ENCODE peak calls at places on chromosome 4, in seven cellular contexts. J is upper lobe of right lung, Y is uterus, V is heart left ventricle, M is breast epithelium, G is brain microvascular endothelial cell, H is IMR-90. R is an unnamed sample.

GRCh38 chr4:128468485-128468989 is 180.9 kb upstream of the PGRMC2 start:
- DNase-seq in J (no peak), Y (peak), V (peak), M (no peak), G (peak), H (peak), R (peak)

GRCh38 chr4:149751174-149751573 is 64.5 kb downstream of the IQCM start:
- DNase-seq in J (no peak), Y (no peak), V (no peak), M (no peak), G (no peak), H (no peak), R (no peak)

GRCh38 chr4:35520059-35520458 is 724.3 kb downstream of the ARAP2 start:
- DNase-seq in J (no peak), Y (no peak), V (no peak), M (no peak), G (no peak), H (no peak), R (no peak)

GRCh38 chr4:47413515-47413914 is 50.0 kb downstream of the COMMD8 start:
- DNase-seq in J (no peak), Y (no peak), V (no peak), M (no peak), G (no peak), H (no peak), R (no peak)

GRCh38 chr4:94540476-94540875 is 88.7 kb downstream of the PDLIM5 start:
- DNase-seq in J (no peak), Y (no peak), V (no peak), M (no peak), G (no peak), H (no peak), R (no peak)

GRCh38 chr4:153333874-153334273 is 10.6 kb upstream of the MND1 start:
- DNase-seq in J (no peak), Y (no peak), V (no peak), M (no peak), G (no peak), H (peak), R (no peak)

GRCh38 chr4:2761035-2761923 is 5.1 kb upstream of the TNIP2 start:
- DNase-seq in J (peak), Y (no peak), V (no peak), M (peak), G (no peak), H (no peak), R (peak)

GRCh38 chr4:77599378-77599777 is 6.2 kb upstream of the CXCL13 start:
- DNase-seq in J (no peak), Y (no peak), V (no peak), M (no peak), G (peak), H (peak), R (no peak)

GRCh38 chr4:138919094-138919936 is 96.3 kb upstream of the NOCT start:
- DNase-seq in J (peak), Y (peak), V (peak), M (peak), G (peak), H (peak), R (peak)

GRCh38 chr4:176622251-176622968 is 170.3 kb downstream of the VEGFC start:
- DNase-seq in J (no peak), Y (no peak), V (no peak), M (no peak), G (peak), H (peak), R (no peak)

GRCh38 chr4:38955957-38956356 is 76.3 kb downstream of the TMEM156 start:
- DNase-seq in J (no peak), Y (no peak), V (no peak), M (no peak), G (no peak), H (no peak), R (no peak)

GRCh38 chr4:13612569-13612968 is 15.0 kb downstream of the BOD1L1 start:
- DNase-seq in J (no peak), Y (no peak), V (no peak), M (no peak), G (no peak), H (no peak), R (no peak)

GRCh38 chr4:113758361-113758760 is 3.2 kb downstream of the CAMK2D start:
- DNase-seq in J (no peak), Y (no peak), V (no peak), M (no peak), G (no peak), H (peak), R (no peak)
- H3K27ac ChIP-seq in J (no peak), Y (no peak), V (peak), M (no peak), G (peak), H (no peak), R (no peak)

GRCh38 chr4:90030202-90030601 is 97.0 kb upstream of the CCSER1 start:
- DNase-seq in J (no peak), Y (no peak), V (no peak), M (no peak), G (no peak), H (no peak), R (no peak)

GRCh38 chr4:90028460-90028859 is 98.7 kb upstream of the CCSER1 start:
- DNase-seq in J (no peak), Y (no peak), V (no peak), M (no peak), G (no peak), H (no peak), R (no peak)

GRCh38 chr4:90027565-90027964 is 99.6 kb upstream of the CCSER1 start:
- DNase-seq in J (no peak), Y (no peak), V (no peak), M (no peak), G (no peak), H (no peak), R (no peak)

GRCh38 chr4:90024519-90024918 is 102.7 kb upstream of the CCSER1 start:
- DNase-seq in J (no peak), Y (no peak), V (no peak), M (no peak), G (no peak), H (no peak), R (no peak)

DNA sequence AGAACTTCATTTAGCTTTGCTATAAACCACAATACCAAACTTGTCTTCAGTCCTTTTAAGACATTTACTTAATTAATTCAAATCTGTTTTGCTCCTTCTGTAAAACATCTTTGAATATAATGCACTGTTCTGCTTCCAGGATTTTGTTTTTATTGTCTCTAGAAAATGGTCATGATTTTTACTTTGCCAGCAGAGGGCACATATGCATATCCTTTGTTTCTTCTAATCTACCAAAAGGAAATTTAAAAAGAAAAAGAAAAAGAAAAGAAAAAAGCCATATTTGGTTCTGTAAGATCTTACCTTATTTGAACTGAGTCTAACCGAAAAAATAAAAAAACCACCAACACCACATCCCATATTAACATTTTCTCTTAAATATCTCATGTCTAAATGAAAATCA is 101.9 kb upstream of the CCSER1 start:
- DNase-seq in J (no peak), Y (no peak), V (no peak), M (no peak), G (no peak), H (peak), R (no peak)
- TF ChIP-seq CTCF in J (peak), Y (no peak), V (no peak), M (no peak), G (no peak), H (peak), R (no peak)

GRCh38 chr4:41217020-41217333 is 2.6 kb upstream of the APBB2 start:
- DNase-seq in J (no peak), Y (no peak), V (no peak), M (no peak), G (no peak), H (no peak), R (no peak)
- H3K27ac ChIP-seq in J (peak), Y (peak), V (peak), M (peak), G (peak), H (no peak), R (peak)

DNA sequence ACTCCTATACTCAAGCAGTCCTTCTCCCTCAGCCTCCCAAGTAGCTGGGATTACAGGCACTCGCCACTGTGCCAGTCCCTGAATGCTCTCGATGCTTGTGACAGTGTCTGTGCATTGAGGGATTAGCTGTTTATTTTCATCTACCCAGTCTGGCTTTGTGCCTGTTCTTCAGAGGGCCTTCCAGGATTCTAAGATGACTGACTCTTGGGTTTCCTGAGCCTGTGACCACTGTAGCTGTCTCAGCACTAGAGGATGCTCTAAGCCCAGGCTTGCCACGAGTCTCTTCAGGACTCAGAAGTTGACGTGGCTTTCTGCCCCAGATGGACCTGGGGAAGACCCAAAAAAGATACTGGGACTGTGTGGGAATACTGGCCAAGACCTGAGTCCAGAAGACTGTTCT is 201.4 kb downstream of the ARHGAP10 start:
- DNase-seq in J (no peak), Y (no peak), V (no peak), M (no peak), G (no peak), H (peak), R (no peak)
- TF ChIP-seq CTCF in J (no peak), Y (no peak), V (no peak), M (no peak), G (no peak), H (peak), R (no peak)

GRCh38 chr4:96260071-96260682 is 420.3 kb downstream of the PDHA2 start:
- DNase-seq in J (no peak), Y (no peak), V (no peak), M (no peak), G (peak), H (no peak), R (no peak)
- H3K27ac ChIP-seq in J (no peak), Y (no peak), V (no peak), M (no peak), G (no peak), H (no peak), R (no peak)

GRCh38 chr4:27048350-27049100 is 187.9 kb downstream of the STIM2 start:
- DNase-seq in J (no peak), Y (no peak), V (no peak), M (no peak), G (peak), H (peak), R (no peak)
- TF ChIP-seq CTCF in J (peak), Y (peak), V (peak), M (peak), G (peak), H (peak), R (peak)

DNA sequence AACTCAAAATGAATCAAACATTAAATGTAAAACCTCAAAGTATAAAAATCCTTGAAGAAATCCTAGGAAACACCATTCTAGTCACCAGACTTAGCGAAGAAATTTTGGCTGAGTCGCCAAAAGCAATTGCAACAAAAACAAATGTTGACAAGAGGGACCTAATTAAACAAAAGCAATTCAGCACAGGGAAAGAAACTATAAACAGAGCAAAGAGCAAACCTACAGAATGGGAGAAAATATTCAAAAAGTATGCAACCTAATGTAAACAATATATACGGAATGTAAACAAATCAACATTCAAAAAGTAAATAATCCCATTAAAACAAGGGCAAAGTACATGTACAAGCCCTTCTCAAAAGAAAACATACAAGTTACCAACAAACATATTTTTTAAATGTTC is 974.7 kb downstream of the TRAM1L1 start:
- DNase-seq in J (no peak), Y (no peak), V (no peak), M (no peak), G (no peak), H (no peak), R (no peak)
- H3K27ac ChIP-seq in J (no peak), Y (no peak), V (no peak), M (no peak), G (no peak), H (no peak), R (no peak)

GRCh38 chr4:155785828-155786227 is 27.0 kb downstream of the GUCY1B1 start:
- DNase-seq in J (no peak), Y (no peak), V (peak), M (no peak), G (no peak), H (no peak), R (no peak)
- TF ChIP-seq CTCF in J (no peak), Y (no peak), V (no peak), M (no peak), G (no peak), H (no peak), R (no peak)

DNA sequence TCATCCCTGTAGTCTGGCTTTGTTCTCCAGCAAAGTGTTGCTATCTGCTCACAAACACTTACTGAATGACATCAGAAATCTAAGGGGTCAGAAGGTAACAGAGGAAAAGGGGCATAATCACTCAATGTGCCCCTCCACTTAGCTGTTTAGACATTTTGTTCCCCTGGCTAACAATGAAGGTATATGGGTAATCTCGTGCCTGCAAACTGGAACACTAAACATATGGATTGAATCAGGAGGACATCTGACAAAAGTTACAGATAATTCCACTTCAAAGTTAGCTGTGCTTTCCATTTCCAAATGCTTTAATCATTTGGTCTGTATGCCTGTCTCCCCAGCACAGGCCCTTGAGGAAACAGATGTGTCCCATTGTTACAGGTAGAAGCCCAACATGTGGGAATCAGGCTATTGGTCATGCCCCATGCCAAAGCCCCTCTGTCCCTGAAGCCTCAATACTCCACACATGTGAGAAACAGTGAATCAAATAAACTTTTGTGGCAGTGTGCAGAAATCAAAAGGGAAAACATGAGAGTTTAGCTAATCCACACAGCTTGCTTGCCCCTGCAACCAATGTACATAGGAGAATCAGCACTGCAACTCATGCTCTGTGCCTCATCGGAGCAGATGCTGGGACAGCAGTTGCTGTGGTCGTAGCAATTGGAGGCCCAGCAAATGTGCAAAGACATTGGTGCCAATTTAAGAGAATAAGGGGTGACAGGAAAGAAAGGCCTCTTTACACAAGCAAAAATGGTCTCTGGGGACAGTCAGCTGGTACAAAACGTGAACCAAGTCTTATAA is 111.7 kb downstream of the RNF150 start:
- DNase-seq in J (no peak), Y (no peak), V (no peak), M (no peak), G (no peak), H (no peak), R (no peak)
- H3K27ac ChIP-seq in J (no peak), Y (peak), V (peak), M (peak), G (no peak), H (no peak), R (peak)

GRCh38 chr4:80221161-80221560 is 23.9 kb downstream of the PRDM8 start:
- DNase-seq in J (no peak), Y (no peak), V (no peak), M (no peak), G (no peak), H (peak), R (no peak)
- TF ChIP-seq CTCF in J (peak), Y (no peak), V (no peak), M (no peak), G (peak), H (peak), R (no peak)